ENCODE peak calls at places on chromosomes 7 and 10, in seven cellular contexts. P is iris pigment epithelial cell, J is Ammon's horn, Y is epithelial cell of esophagus, F is fibroblast of mammary gland, G is neural crest cell, R is right cardiac atrium. O is an unnamed sample.

GRCh38 chr7:24885305-24885704 is 94.7 kb downstream of the OSBPL3 start:
- DNase-seq in P (no peak), J (no peak), Y (no peak), F (no peak), G (no peak), R (no peak), O (no peak)

GRCh38 chr10:132624847-132625839 is 87.6 kb downstream of the INPP5A start:
- DNase-seq in P (no peak), J (no peak), Y (no peak), F (no peak), G (no peak), R (no peak), O (no peak)

GRCh38 chr10:133039107-133039822 is 48.5 kb upstream of the ADGRA1 start:
- DNase-seq in P (peak; percentile 1), J (no peak), Y (no peak), F (no peak), G (no peak), R (no peak), O (no peak)

GRCh38 chr7:11458736-11459483 is 373.1 kb downstream of the THSD7A start:
- DNase-seq in P (peak; percentile 97), J (no peak), Y (peak; percentile 89), F (peak; percentile 95), G (no peak), R (no peak), O (no peak)

GRCh38 chr7:99365318-99366141 is 9.0 kb upstream of the ARPC1B start:
- DNase-seq in P (no peak), J (no peak), Y (peak; percentile 76), F (no peak), G (no peak), R (peak; percentile 74), O (peak; percentile 26)

GRCh38 chr7:142228681-142229080 is 29.2 kb downstream of the PRSS58 start:
- DNase-seq in P (no peak), J (no peak), Y (no peak), F (no peak), G (no peak), R (no peak), O (no peak)

GRCh38 chr10:44774676-44775401 is 136.3 kb upstream of the TMEM72 start:
- DNase-seq in P (peak; percentile 15), J (no peak), Y (no peak), F (no peak), G (no peak), R (no peak), O (no peak)

GRCh38 chr10:78305311-78305710 is 271.6 kb downstream of the RPS24 start:
- DNase-seq in P (no peak), J (no peak), Y (no peak), F (no peak), G (no peak), R (no peak), O (no peak)